ENCODE peak calls at places on chromosomes 7 and 10, in four cellular contexts. L is spleen, W is AG10803, D is cardiac fibroblast. I is an unnamed sample.

GRCh38 chr7:10022957-10023356 is 950.7 kb upstream of the PHF14 start:
- DNase-seq in L (no peak), W (no peak), D (no peak), I (no peak)

GRCh38 chr10:60594476-60595051 is 183.7 kb upstream of the CDK1 start:
- DNase-seq in L (no peak), W (no peak), D (peak; percentile 36), I (no peak)

GRCh38 chr10:114650831-114651230 is 7.2 kb downstream of the ABLIM1 start:
- DNase-seq in L (no peak), W (no peak), D (no peak), I (no peak)

GRCh38 chr7:53744361-53744760 is 708.9 kb downstream of the POM121L12 start:
- DNase-seq in L (no peak), W (no peak), D (no peak), I (no peak)

GRCh38 chr7:936131-937054 is 18.1 kb downstream of the ADAP1 start:
- DNase-seq in L (peak; percentile 60), W (no peak), D (peak; percentile 76), I (no peak)

GRCh38 chr7:111362660-111363059 is 199.6 kb downstream of the IMMP2L start:
- DNase-seq in L (no peak), W (peak; percentile 51), D (peak; percentile 54), I (no peak)

GRCh38 chr10:130631139-130631864 is 495.1 kb downstream of the GLRX3 start:
- DNase-seq in L (no peak), W (no peak), D (no peak), I (no peak)

GRCh38 chr7:150826061-150826849 is 25.7 kb downstream of the TMEM176A start:
- DNase-seq in L (no peak), W (no peak), D (no peak), I (no peak)

GRCh38 chr7:141243368-141243767 is 169.5 kb downstream of the TMEM178B start:
- DNase-seq in L (no peak), W (no peak), D (no peak), I (no peak)

GRCh38 chr7:7529328-7529727 is 6.3 kb downstream of the COL28A1 start:
- DNase-seq in L (no peak), W (no peak), D (no peak), I (no peak)

GRCh38 chr10:95819620-95820329 is 63.8 kb downstream of the ENTPD1 start:
- DNase-seq in L (no peak), W (peak; percentile 5), D (peak; percentile 64), I (no peak)

GRCh38 chr7:81457858-81458522 is 311.9 kb downstream of the HGF start:
- DNase-seq in L (no peak), W (peak; percentile 61), D (peak; percentile 69), I (no peak)

GRCh38 chr7:82677493-82677892 is 233.9 kb upstream of the CACNA2D1 start:
- DNase-seq in L (no peak), W (peak; percentile 9), D (peak; percentile 16), I (no peak)

GRCh38 chr10:35046074-35046473 is 44.1 kb downstream of the CUL2 start:
- DNase-seq in L (no peak), W (no peak), D (no peak), I (no peak)

GRCh38 chr7:138661236-138661635 is 39.9 kb downstream of the SVOPL start:
- DNase-seq in L (no peak), W (no peak), D (no peak), I (no peak)

GRCh38 chr7:95335093-95335492 is 10.8 kb upstream of the PON1 start:
- DNase-seq in L (no peak), W (peak; percentile 88), D (peak; percentile 75), I (no peak)

GRCh38 chr7:128405345-128406146 is 4.2 kb downstream of the IMPDH1 start:
- DNase-seq in L (peak; percentile 92), W (peak; percentile 29), D (no peak), I (no peak)

GRCh38 chr10:4622374-4622773 is 203.6 kb upstream of the AKR1E2 start:
- DNase-seq in L (no peak), W (no peak), D (no peak), I (no peak)

GRCh38 chr7:49099587-49100326 is 175.4 kb downstream of the CDC14C start:
- DNase-seq in L (no peak), W (no peak), D (no peak), I (no peak)

GRCh38 chr10:26642896-26643653 is 54.4 kb upstream of the PDSS1 start:
- DNase-seq in L (no peak), W (no peak), D (no peak), I (no peak)

GRCh38 chr10:78892383-78893191 is 176.2 kb upstream of the ZMIZ1 start:
- DNase-seq in L (no peak), W (no peak), D (peak; percentile 3), I (peak; percentile 29)

GRCh38 chr10:111556666-111557065 is 479.8 kb downstream of the ADRA2A start:
- DNase-seq in L (no peak), W (no peak), D (no peak), I (no peak)

GRCh38 chr7:100894860-100895700 is 608 bp downstream of the ACHE start:
- DNase-seq in L (peak; percentile 89), W (no peak), D (no peak), I (peak; percentile 90)

GRCh38 chr7:98284335-98285036 is 3.0 kb downstream of the BRI3 start:
- DNase-seq in L (peak; percentile 92), W (peak; percentile 97), D (peak; percentile 86), I (no peak)

GRCh38 chr7:135770139-135770710 is 21.6 kb upstream of the FAM180A start:
- DNase-seq in L (no peak), W (peak; percentile 62), D (peak; percentile 60), I (no peak)

GRCh38 chr7:17481118-17481517 is 182.7 kb downstream of the AHR start:
- DNase-seq in L (no peak), W (no peak), D (no peak), I (no peak)

GRCh38 chr7:7554021-7554432 is 12.7 kb upstream of the MIOS start:
- DNase-seq in L (no peak), W (peak; percentile 96), D (peak; percentile 86), I (no peak)

GRCh38 chr10:122051609-122052385 is 62.8 kb downstream of the TACC2 start:
- DNase-seq in L (peak; percentile 14), W (peak; percentile 83), D (peak; percentile 83), I (no peak)

GRCh38 chr10:62019685-62020361 is 118.3 kb downstream of the ARID5B start:
- DNase-seq in L (no peak), W (peak; percentile 79), D (peak; percentile 48), I (no peak)

GRCh38 chr7:85316489-85316888 is 129.6 kb upstream of the SEMA3D start:
- DNase-seq in L (no peak), W (no peak), D (no peak), I (no peak)

GRCh38 chr7:21076579-21076978 is 289.9 kb upstream of the SP8 start:
- DNase-seq in L (no peak), W (no peak), D (no peak), I (no peak)

DNA sequence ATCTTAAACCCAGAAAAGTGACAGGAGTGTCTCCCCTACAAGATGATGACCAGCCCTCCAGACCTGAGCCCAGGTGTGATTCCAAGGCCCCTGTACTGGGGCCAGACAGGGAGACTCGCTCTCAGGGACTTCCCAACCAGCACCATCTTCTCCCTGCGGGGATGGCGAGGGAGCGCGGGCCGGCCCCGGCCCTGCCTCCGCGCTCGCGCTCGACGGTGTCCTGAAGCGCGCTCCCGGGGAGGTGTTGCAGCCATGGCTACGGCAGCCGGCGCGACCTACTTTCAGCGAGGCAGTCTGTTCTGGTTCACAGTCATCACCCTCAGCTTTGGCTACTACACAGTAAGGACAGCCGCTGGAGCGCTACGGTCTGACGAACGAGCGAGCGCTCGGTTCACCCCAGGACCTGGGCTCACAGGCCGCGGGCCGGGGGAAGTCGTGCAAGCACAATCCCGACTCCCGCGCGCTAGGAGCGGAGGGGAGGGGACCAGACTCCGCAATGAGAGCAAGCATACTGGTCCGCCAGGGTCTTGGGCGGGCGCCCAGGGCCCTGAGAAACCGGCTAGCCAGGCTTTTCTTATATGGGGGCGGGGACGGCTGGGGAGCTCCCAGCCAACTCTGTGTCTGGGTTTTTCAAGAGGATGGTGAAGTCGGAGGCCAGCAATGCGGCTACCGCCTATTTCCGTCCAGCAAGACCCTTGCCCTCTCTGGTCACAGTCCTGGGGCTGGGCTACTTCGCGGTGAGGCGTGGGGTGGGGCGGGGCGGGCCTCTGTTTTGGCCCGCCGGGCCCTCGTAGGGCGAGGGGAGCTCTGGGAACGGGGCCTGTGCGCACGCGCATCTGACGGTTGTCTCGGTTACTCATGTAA is at the start of gene TMEM254:
- DNase-seq in L (peak; percentile 96), W (peak; percentile 85), D (peak; percentile 92), I (peak; percentile 86)
- TF ChIP-seq CTCF in L (no peak), W (no peak), D (no peak), I (no peak)

DNA sequence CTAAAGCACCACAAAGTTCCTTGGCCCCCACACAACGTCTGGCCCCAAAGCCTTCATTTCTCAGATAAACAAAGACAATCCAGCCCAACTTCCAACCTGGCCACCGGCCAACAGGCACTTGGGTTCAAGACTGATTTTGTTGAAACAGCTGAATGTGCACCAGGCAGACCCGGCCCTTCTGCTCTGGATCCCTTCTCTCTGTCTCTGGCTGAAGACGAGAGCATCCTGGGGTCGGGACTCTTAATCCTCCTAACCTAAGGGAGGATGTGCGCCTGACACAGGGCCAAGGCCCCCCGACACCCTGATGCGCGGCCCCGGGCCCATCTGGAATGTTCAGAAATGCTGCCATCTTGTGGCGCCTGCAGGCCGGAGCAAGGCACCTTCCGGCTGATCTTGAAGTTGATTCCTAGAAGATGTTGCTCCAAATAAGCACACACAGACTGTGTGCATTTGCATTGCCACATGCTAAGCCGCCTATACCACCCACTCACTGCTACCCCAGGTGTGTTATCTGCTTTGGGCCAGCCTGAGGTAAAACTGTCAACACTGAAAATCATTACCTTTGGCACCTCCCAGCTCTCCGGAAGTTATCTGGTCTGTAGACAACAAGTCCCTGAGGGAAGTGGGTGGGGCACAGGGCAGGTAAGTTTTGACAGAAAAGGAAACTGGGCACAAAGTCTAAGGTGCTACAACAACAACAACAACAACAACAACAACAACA is 98.4 kb upstream of the HABP2 start:
- DNase-seq in L (no peak), W (peak; percentile 54), D (peak; percentile 40), I (no peak)
- TF ChIP-seq CTCF in L (peak; percentile 56), W (peak; percentile 83), D (peak; percentile 72), I (peak; percentile 84)

DNA sequence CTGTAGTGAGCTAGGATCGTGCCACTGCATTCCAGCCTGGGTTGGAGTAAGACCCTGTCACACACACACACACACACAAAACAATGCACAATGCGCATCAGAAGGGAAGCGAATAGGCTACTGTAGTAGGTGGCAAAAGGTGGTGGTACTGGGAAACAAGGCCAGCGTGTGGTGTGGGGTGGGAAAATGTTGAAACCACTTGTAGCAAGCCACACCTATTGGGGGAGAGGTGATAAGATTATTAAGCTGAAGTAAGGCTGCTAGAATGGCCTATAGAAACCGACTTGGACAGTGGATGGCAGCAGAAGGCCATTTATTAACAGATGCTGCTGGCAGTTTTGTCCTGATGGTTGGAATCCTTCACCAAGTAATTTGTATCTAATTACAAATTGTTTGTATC is 7.2 kb upstream of the CHCHD1 start:
- DNase-seq in L (no peak), W (peak; percentile 32), D (peak; percentile 39), I (no peak)
- TF ChIP-seq CTCF in L (no peak), W (peak; percentile 33), D (no peak), I (no peak)

DNA sequence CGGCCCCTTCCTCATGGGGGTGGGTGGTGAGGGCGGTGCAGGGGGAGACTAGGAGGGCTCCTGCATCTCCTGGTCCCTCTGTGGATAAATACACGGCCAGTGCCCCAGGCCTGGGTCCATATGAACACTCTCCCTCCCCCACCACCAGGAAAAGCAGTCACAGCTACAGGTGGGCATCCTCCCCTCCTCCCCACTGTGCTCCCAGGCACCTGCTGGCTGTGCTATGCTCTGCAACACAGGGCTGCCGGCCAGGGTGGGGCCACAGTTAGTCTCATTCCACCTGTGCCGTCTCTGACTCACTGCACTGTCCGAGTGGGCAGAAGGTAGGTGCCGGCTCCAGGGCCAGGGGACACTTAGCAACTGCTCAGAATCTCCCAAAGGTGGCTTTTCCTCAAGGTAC is 87.3 kb upstream of the INSIG1 start:
- DNase-seq in L (peak; percentile 69), W (no peak), D (no peak), I (no peak)
- TF ChIP-seq CTCF in L (no peak), W (no peak), D (no peak), I (no peak)